ENCODE peak calls at places on chromosomes 11 and 22, in six cellular contexts. W is lower lobe of right lung, I is heart right ventricle, D is ovary, S is lower leg skin, M is epithelial cell of esophagus. U is an unnamed sample.

GRCh38 chr11:13339196-13340153 is 61.9 kb downstream of the BMAL1 start:
- DNase-seq in M (peak), S (no peak), W (no peak), D (peak), I (no peak), U (peak)

GRCh38 chr11:75625970-75626691 is 42.7 kb downstream of the MAP6 start:
- DNase-seq in D (no peak), I (no peak), M (peak), W (peak), S (no peak), U (peak)

GRCh38 chr22:19859861-19860510 is 5.3 kb upstream of the GNB1L start:
- DNase-seq in W (no peak), D (no peak), M (no peak), I (no peak), S (peak), U (no peak)

GRCh38 chr11:121389651-121390050 is 62.5 kb upstream of the SORL1 start:
- DNase-seq in I (peak), S (no peak), D (no peak), W (no peak), M (peak), U (no peak)

GRCh38 chr22:27212081-27212480 is 554.7 kb downstream of the MIAT start:
- DNase-seq in D (no peak), M (no peak), I (no peak), S (peak), W (no peak), U (no peak)

GRCh38 chr11:2807801-2808241 is 77.8 kb downstream of the CDKN1C start:
- DNase-seq in W (peak), I (no peak), S (peak), D (peak), M (no peak), U (no peak)

GRCh38 chr11:8218840-8219239 is 44.8 kb downstream of the LMO1 start:
- DNase-seq in I (no peak), D (no peak), S (no peak), W (no peak), M (no peak), U (no peak)

GRCh38 chr11:41943671-41944070 is 484.2 kb upstream of the LRRC4C start:
- DNase-seq in S (no peak), I (no peak), D (no peak), M (peak), W (no peak), U (no peak)

GRCh38 chr11:123235117-123235686 is 40.2 kb upstream of the CLMP start:
- DNase-seq in S (peak), D (peak), I (peak), M (no peak), W (peak), U (no peak)

GRCh38 chr22:19942886-19943664 is 1.5 kb upstream of the TXNRD2 start:
- DNase-seq in M (peak), I (peak), S (no peak), D (peak), W (peak), U (no peak)

GRCh38 chr11:129992161-129992944 is 10.3 kb downstream of the PRDM10 start:
- DNase-seq in M (peak), D (no peak), S (peak), I (no peak), W (no peak), U (no peak)

GRCh38 chr11:68598816-68599653 is 85.3 kb upstream of the GAL start:
- DNase-seq in M (no peak), S (no peak), D (no peak), I (no peak), W (no peak), U (peak)

GRCh38 chr22:48644108-48644507 is 1183.6 kb downstream of the BRD1 start:
- DNase-seq in D (no peak), S (no peak), I (no peak), W (no peak), M (no peak), U (no peak)

GRCh38 chr22:48643066-48643731 is 1184.5 kb downstream of the BRD1 start:
- DNase-seq in I (no peak), W (no peak), D (no peak), M (no peak), S (no peak), U (no peak)

GRCh38 chr22:48640890-48641771 is 1186.5 kb downstream of the BRD1 start:
- DNase-seq in D (peak), S (no peak), M (no peak), I (no peak), W (no peak), U (no peak)

GRCh38 chr22:48641906-48642475 is 1185.7 kb downstream of the BRD1 start:
- DNase-seq in S (no peak), D (no peak), M (no peak), W (no peak), I (no peak), U (no peak)

GRCh38 chr22:48642550-48642949 is 1185.1 kb downstream of the BRD1 start:
- DNase-seq in M (no peak), S (no peak), W (no peak), D (no peak), I (no peak), U (no peak)
- H3K4me3 ChIP-seq in M (no peak), S (no peak), W (no peak), D (no peak), I (no peak), U (no peak)

GRCh38 chr11:35404397-35404775 is 15.0 kb downstream of the SLC1A2 start:
- DNase-seq in W (peak), I (no peak), S (no peak), D (no peak), M (no peak), U (no peak)
- TF ChIP-seq CTCF in W (peak), I (peak), S (no peak), D (no peak), M (peak), U (peak)

GRCh38 chr11:124681421-124681820 is 7.7 kb downstream of the SPA17 start:
- DNase-seq in M (no peak), I (no peak), W (no peak), S (no peak), D (no peak), U (no peak)
- H3K4me3 ChIP-seq in M (no peak), I (no peak), W (no peak), S (no peak), D (no peak), U (no peak)

DNA sequence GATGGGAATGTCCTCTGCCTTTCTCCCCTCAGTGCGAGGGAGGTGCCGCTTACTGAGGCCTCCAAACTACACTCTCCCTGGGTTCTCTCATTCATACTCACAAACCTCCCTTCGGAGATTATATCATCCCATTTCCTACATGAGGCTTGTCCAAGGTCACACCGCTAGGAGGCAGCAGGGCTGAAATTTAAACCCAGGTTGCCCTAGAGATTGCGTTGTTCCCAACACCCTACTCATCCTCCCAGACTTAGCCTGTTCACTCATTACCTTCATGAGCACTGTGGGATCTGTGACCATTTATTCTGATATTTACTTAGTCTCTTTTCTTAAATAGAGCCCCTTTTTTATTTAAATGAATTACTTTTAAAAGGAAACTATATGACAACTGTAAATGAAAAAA is 31.1 kb downstream of the SDHAF2 start:
- DNase-seq in W (no peak), D (no peak), I (no peak), S (no peak), M (no peak), U (no peak)
- TF ChIP-seq CTCF in W (no peak), D (no peak), I (no peak), S (no peak), M (no peak), U (no peak)

GRCh38 chr22:28500005-28500404 is 179.6 kb downstream of the TTC28 start:
- DNase-seq in M (no peak), W (no peak), I (no peak), D (no peak), S (no peak), U (no peak)

GRCh38 chr22:28497188-28497587 is 182.5 kb downstream of the TTC28 start:
- DNase-seq in D (no peak), I (no peak), M (no peak), W (no peak), S (no peak), U (no peak)

GRCh38 chr22:28498044-28498443 is 181.6 kb downstream of the TTC28 start:
- DNase-seq in M (no peak), S (no peak), W (no peak), I (no peak), D (no peak), U (no peak)
- H3K4me3 ChIP-seq in M (no peak), S (no peak), W (no peak), I (no peak), D (no peak), U (no peak)

GRCh38 chr11:24321229-24321628 is 175.6 kb upstream of the LUZP2 start:
- DNase-seq in S (no peak), D (no peak), I (peak), M (no peak), W (no peak), U (no peak)

DNA sequence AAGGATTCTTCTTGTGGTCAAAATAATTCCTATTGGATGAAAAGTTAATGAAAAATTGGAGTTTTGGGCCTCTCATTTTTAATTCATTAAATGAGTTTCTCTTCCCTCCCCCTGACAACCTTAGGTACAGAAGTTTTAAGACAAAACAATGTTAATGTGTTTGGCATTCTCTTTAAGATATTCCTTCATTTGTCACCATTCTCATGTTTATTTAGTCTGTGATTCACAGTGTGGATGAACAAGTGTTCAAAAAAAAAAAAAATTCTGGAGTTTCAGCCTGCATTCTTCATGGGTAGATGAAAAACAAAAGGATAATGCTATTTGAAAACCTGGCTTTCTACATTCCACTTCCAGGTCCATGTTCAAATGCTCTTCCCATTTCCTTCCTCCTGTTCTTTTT is 172.6 kb upstream of the LUZP2 start:
- DNase-seq in D (no peak), S (no peak), M (peak), I (no peak), W (no peak), U (peak)
- TF ChIP-seq CTCF in D (no peak), S (no peak), M (no peak), I (no peak), W (no peak), U (no peak)

GRCh38 chr11:114596175-114596919 is 761 bp upstream of the NXPE4 start:
- DNase-seq in M (no peak), I (no peak), D (no peak), S (no peak), W (no peak), U (no peak)

GRCh38 chr11:114598461-114598860 is 2.9 kb upstream of the NXPE4 start:
- DNase-seq in I (no peak), W (no peak), S (no peak), D (no peak), M (no peak), U (no peak)

GRCh38 chr11:114594703-114595102 is 883 bp downstream of the NXPE4 start:
- DNase-seq in W (no peak), D (no peak), I (no peak), S (no peak), M (no peak), U (no peak)

GRCh38 chr11:114595571-114595970 is at the start of gene NXPE4:
- DNase-seq in D (no peak), W (no peak), I (no peak), S (no peak), M (no peak), U (no peak)
- H3K4me3 ChIP-seq in D (no peak), W (no peak), I (no peak), S (no peak), M (no peak), U (no peak)

GRCh38 chr22:44625981-44626687 is 75.9 kb upstream of the PRR5 start:
- DNase-seq in I (peak), M (peak), W (peak), S (peak), D (peak), U (no peak)

GRCh38 chr22:44628273-44628672 is 73.7 kb upstream of the PRR5 start:
- DNase-seq in M (no peak), S (no peak), I (no peak), W (peak), D (no peak), U (no peak)

GRCh38 chr22:44627521-44628139 is 74.4 kb upstream of the PRR5 start:
- DNase-seq in W (no peak), M (no peak), S (no peak), I (no peak), D (no peak), U (no peak)

GRCh38 chr22:44630826-44631225 is 71.2 kb upstream of the PRR5 start:
- DNase-seq in S (no peak), D (no peak), M (no peak), I (no peak), W (peak), U (no peak)

GRCh38 chr22:44628856-44629255 is 73.1 kb upstream of the PRR5 start:
- DNase-seq in M (no peak), D (no peak), S (no peak), I (no peak), W (peak), U (no peak)
- TF ChIP-seq CTCF in M (no peak), D (no peak), S (no peak), I (no peak), W (no peak), U (no peak)

GRCh38 chr11:65400295-65401072 is 14.0 kb downstream of the FRMD8 start:
- DNase-seq in W (no peak), D (no peak), I (no peak), M (no peak), S (no peak), U (no peak)

GRCh38 chr11:65399249-65399648 is 12.8 kb downstream of the FRMD8 start:
- DNase-seq in M (no peak), W (no peak), D (no peak), S (no peak), I (no peak), U (no peak)

GRCh38 chr11:65398362-65398910 is 12.0 kb downstream of the FRMD8 start:
- DNase-seq in M (no peak), W (no peak), I (no peak), D (no peak), S (no peak), U (no peak)

GRCh38 chr11:65401073-65401802 is 14.8 kb downstream of the FRMD8 start:
- DNase-seq in S (no peak), D (no peak), I (no peak), W (no peak), M (no peak), U (no peak)

GRCh38 chr11:65399845-65400244 is 13.4 kb downstream of the FRMD8 start:
- DNase-seq in S (no peak), I (no peak), M (no peak), D (no peak), W (no peak), U (no peak)
- H3K4me3 ChIP-seq in S (no peak), I (no peak), M (no peak), D (no peak), W (no peak), U (no peak)